ENCODE peak calls at places on chromosomes 12 and 14, in four cellular contexts. One of them, this sample, is unnamed.

GRCh38 chr14:101078105-101078891 is 174.8 kb upstream of the RTL1 start:
- DNase-seq in CD8-positive, alpha-beta memory T cell: no peak
- DNase-seq in psoas muscle: no peak
- DNase-seq in lower leg skin: peak
- DNase-seq in this sample: peak

GRCh38 chr14:101819251-101819990 is 57.9 kb downstream of the PPP2R5C start:
- DNase-seq in CD8-positive, alpha-beta memory T cell: peak
- DNase-seq in psoas muscle: no peak
- DNase-seq in lower leg skin: no peak
- DNase-seq in this sample: no peak

GRCh38 chr12:112018571-112019237 is 5.5 kb downstream of the ERP29 start:
- DNase-seq in CD8-positive, alpha-beta memory T cell: no peak
- DNase-seq in psoas muscle: no peak
- DNase-seq in lower leg skin: no peak
- DNase-seq in this sample: no peak

GRCh38 chr12:124296295-124296915 is 1.5 kb downstream of the RFLNA start:
- DNase-seq in CD8-positive, alpha-beta memory T cell: no peak
- DNase-seq in psoas muscle: no peak
- DNase-seq in lower leg skin: no peak
- DNase-seq in this sample: no peak

GRCh38 chr14:75905505-75905904 is 76.3 kb downstream of the TGFB3 start:
- DNase-seq in CD8-positive, alpha-beta memory T cell: no peak
- DNase-seq in psoas muscle: peak
- DNase-seq in lower leg skin: peak
- DNase-seq in this sample: peak

GRCh38 chr12:47527816-47528215 is 178.0 kb downstream of the RPAP3 start:
- DNase-seq in CD8-positive, alpha-beta memory T cell: no peak
- DNase-seq in psoas muscle: no peak
- DNase-seq in lower leg skin: no peak
- DNase-seq in this sample: no peak

GRCh38 chr12:120972870-120973543 is 5.3 kb upstream of the HNF1A start:
- DNase-seq in CD8-positive, alpha-beta memory T cell: no peak
- DNase-seq in psoas muscle: no peak
- DNase-seq in lower leg skin: no peak
- DNase-seq in this sample: no peak

GRCh38 chr14:22513066-22513812 is 75.8 kb downstream of the DAD1 start:
- DNase-seq in CD8-positive, alpha-beta memory T cell: no peak
- DNase-seq in psoas muscle: no peak
- DNase-seq in lower leg skin: no peak
- DNase-seq in this sample: no peak

GRCh38 chr12:1544991-1545700 is 49.2 kb downstream of the FBXL14 start:
- DNase-seq in CD8-positive, alpha-beta memory T cell: no peak
- DNase-seq in psoas muscle: peak
- DNase-seq in lower leg skin: no peak
- DNase-seq in this sample: no peak

GRCh38 chr14:69268223-69268622 is 8.3 kb downstream of the GALNT16 start:
- DNase-seq in CD8-positive, alpha-beta memory T cell: no peak
- DNase-seq in psoas muscle: no peak
- DNase-seq in lower leg skin: no peak
- DNase-seq in this sample: no peak

GRCh38 chr14:67934851-67935250 is 115.3 kb downstream of the RAD51B start:
- DNase-seq in CD8-positive, alpha-beta memory T cell: no peak
- DNase-seq in psoas muscle: no peak
- DNase-seq in lower leg skin: no peak
- DNase-seq in this sample: no peak

GRCh38 chr12:52211716-52212585 is 20.1 kb upstream of the KRT80 start:
- DNase-seq in CD8-positive, alpha-beta memory T cell: no peak
- DNase-seq in psoas muscle: no peak
- DNase-seq in lower leg skin: no peak
- DNase-seq in this sample: no peak

GRCh38 chr12:95358111-95359083 is 115.6 kb upstream of the METAP2 start:
- DNase-seq in CD8-positive, alpha-beta memory T cell: no peak
- DNase-seq in psoas muscle: no peak
- DNase-seq in lower leg skin: no peak
- DNase-seq in this sample: no peak

GRCh38 chr14:73221945-73222344 is 15.4 kb upstream of the PAPLN start:
- DNase-seq in CD8-positive, alpha-beta memory T cell: no peak
- DNase-seq in psoas muscle: no peak
- DNase-seq in lower leg skin: no peak
- DNase-seq in this sample: no peak

GRCh38 chr12:68821357-68822188 is 13.6 kb downstream of the MDM2 start:
- DNase-seq in CD8-positive, alpha-beta memory T cell: no peak
- DNase-seq in psoas muscle: no peak
- DNase-seq in lower leg skin: no peak
- DNase-seq in this sample: no peak

GRCh38 chr12:28033538-28033915 is 61.0 kb upstream of the PTHLH start:
- DNase-seq in CD8-positive, alpha-beta memory T cell: no peak
- DNase-seq in psoas muscle: no peak
- DNase-seq in lower leg skin: no peak
- DNase-seq in this sample: no peak

GRCh38 chr14:50062438-50063039 is 53.8 kb downstream of the VCPKMT start:
- DNase-seq in CD8-positive, alpha-beta memory T cell: peak
- DNase-seq in psoas muscle: no peak
- DNase-seq in lower leg skin: no peak
- DNase-seq in this sample: no peak

GRCh38 chr14:23177181-23177580 is 6.3 kb downstream of the SLC7A8 start:
- DNase-seq in CD8-positive, alpha-beta memory T cell: no peak
- DNase-seq in psoas muscle: no peak
- DNase-seq in lower leg skin: no peak
- DNase-seq in this sample: no peak

GRCh38 chr12:100229876-100230275 is 29.3 kb downstream of the ACTR6 start:
- DNase-seq in CD8-positive, alpha-beta memory T cell: no peak
- DNase-seq in psoas muscle: no peak
- DNase-seq in lower leg skin: peak
- DNase-seq in this sample: no peak

GRCh38 chr14:88380405-88380804 is 5.1 kb upstream of the SPATA7 start:
- DNase-seq in CD8-positive, alpha-beta memory T cell: no peak
- DNase-seq in psoas muscle: no peak
- DNase-seq in lower leg skin: no peak
- DNase-seq in this sample: no peak

GRCh38 chr12:20557076-20557475 is 138.1 kb upstream of the SLCO1C1 start:
- DNase-seq in CD8-positive, alpha-beta memory T cell: no peak
- DNase-seq in psoas muscle: no peak
- DNase-seq in lower leg skin: no peak
- DNase-seq in this sample: no peak